ENCODE peak calls at places on chromosome 14, in five cellular contexts. E, B, V, M and T are unnamed samples.

GRCh38 chr14:24335461-24336146 is 733 bp upstream of the ADCY4 start:
- DNase-seq in E (no peak), B (no peak), V (no peak), M (no peak), T (no peak)

GRCh38 chr14:77037338-77037782 is 8.9 kb upstream of the IRF2BPL start:
- DNase-seq in E (no peak), B (no peak), V (no peak), M (no peak), T (no peak)

GRCh38 chr14:54348001-54348611 is 48.7 kb upstream of the CDKN3 start:
- DNase-seq in E (peak; percentile 51), B (no peak), V (peak; percentile 20), M (peak; percentile 52), T (peak; percentile 65)

GRCh38 chr14:104047761-104048160 is 37.7 kb upstream of the ASPG start:
- DNase-seq in E (no peak), B (no peak), V (no peak), M (no peak), T (no peak)

GRCh38 chr14:70254476-70254961 is 65.8 kb upstream of the SLC8A3 start:
- DNase-seq in E (peak; percentile 56), B (no peak), V (no peak), M (peak; percentile 54), T (peak; percentile 75)

GRCh38 chr14:44952391-44953110 is 9.2 kb downstream of the KLHL28 start:
- DNase-seq in E (no peak), B (no peak), V (no peak), M (no peak), T (no peak)

GRCh38 chr14:104685216-104685997 is 4.0 kb upstream of the INF2 start:
- DNase-seq in E (peak; percentile 65), B (no peak), V (no peak), M (no peak), T (peak; percentile 28)

GRCh38 chr14:51957950-51958349 is 31.4 kb upstream of the RTRAF start:
- DNase-seq in E (no peak), B (no peak), V (no peak), M (no peak), T (no peak)

GRCh38 chr14:53528114-53528513 is 375.0 kb upstream of the DDHD1 start:
- DNase-seq in E (no peak), B (no peak), V (no peak), M (no peak), T (no peak)

GRCh38 chr14:102215071-102215470 is 75.4 kb downstream of the WDR20 start:
- DNase-seq in E (no peak), B (no peak), V (no peak), M (no peak), T (peak; percentile 62)

GRCh38 chr14:61889914-61890351 is 127.7 kb downstream of the SNAPC1 start:
- DNase-seq in E (no peak), B (no peak), V (no peak), M (no peak), T (no peak)

GRCh38 chr14:79836577-79836976 is 374.7 kb downstream of the DIO2 start:
- DNase-seq in E (no peak), B (no peak), V (no peak), M (no peak), T (no peak)

GRCh38 chr14:34190746-34191145 is 239.9 kb upstream of the EGLN3 start:
- DNase-seq in E (no peak), B (no peak), V (no peak), M (no peak), T (no peak)

GRCh38 chr14:79395061-79395460 is 816.2 kb downstream of the DIO2 start:
- DNase-seq in E (no peak), B (no peak), V (no peak), M (no peak), T (no peak)

GRCh38 chr14:72678360-72678759 is 215.5 kb downstream of the DPF3 start:
- DNase-seq in E (no peak), B (no peak), V (no peak), M (no peak), T (peak; percentile 58)

GRCh38 chr14:94381149-94382030 is 7.0 kb downstream of the SERPINA1 start:
- DNase-seq in E (no peak), B (peak; percentile 21), V (no peak), M (no peak), T (no peak)

GRCh38 chr14:76937181-76938091 is 91.1 kb downstream of the IRF2BPL start:
- DNase-seq in E (no peak), B (no peak), V (no peak), M (peak; percentile 83), T (peak; percentile 42)

GRCh38 chr14:78143489-78144145 is 26.6 kb upstream of the NRXN3 start:
- DNase-seq in E (peak; percentile 73), B (no peak), V (no peak), M (no peak), T (peak; percentile 78)

GRCh38 chr14:64755661-64756265 is 51.5 kb downstream of the PLEKHG3 start:
- DNase-seq in E (no peak), B (peak; percentile 91), V (no peak), M (no peak), T (peak; percentile 78)

GRCh38 chr14:22375321-22375930 is 213.6 kb downstream of the DAD1 start:
- DNase-seq in E (peak; percentile 70), B (no peak), V (peak; percentile 51), M (no peak), T (peak; percentile 62)

GRCh38 chr14:57748279-57748678 is 117.6 kb downstream of the SLC35F4 start:
- DNase-seq in E (no peak), B (no peak), V (no peak), M (no peak), T (peak; percentile 76)

GRCh38 chr14:85296466-85297210 is 233.3 kb upstream of the FLRT2 start:
- DNase-seq in E (peak; percentile 11), B (no peak), V (no peak), M (no peak), T (peak; percentile 35)

GRCh38 chr14:100894416-100894815 is 9.1 kb downstream of the RTL1 start:
- DNase-seq in E (no peak), B (no peak), V (no peak), M (no peak), T (no peak)

GRCh38 chr14:69354383-69355154 is 43.5 kb downstream of the ERH start:
- DNase-seq in E (no peak), B (peak; percentile 88), V (no peak), M (no peak), T (peak; percentile 69)

GRCh38 chr14:55221186-55221585 is 29.8 kb upstream of the DLGAP5 start:
- DNase-seq in E (no peak), B (no peak), V (no peak), M (no peak), T (peak; percentile 79)

GRCh38 chr14:61542848-61543790 is 152.2 kb upstream of the HIF1A start:
- DNase-seq in E (no peak), B (no peak), V (no peak), M (no peak), T (no peak)

GRCh38 chr14:101179691-101180211 is 276.2 kb upstream of the RTL1 start:
- DNase-seq in E (no peak), B (no peak), V (no peak), M (no peak), T (no peak)

GRCh38 chr14:99522457-99522891 is 41.3 kb downstream of the CCNK start:
- DNase-seq in E (peak; percentile 55), B (no peak), V (no peak), M (no peak), T (no peak)

GRCh38 chr14:93015039-93015438 is 92.1 kb downstream of the CHGA start:
- DNase-seq in E (no peak), B (no peak), V (no peak), M (no peak), T (no peak)

GRCh38 chr14:35418093-35418492 is 13.5 kb upstream of the NFKBIA start:
- DNase-seq in E (no peak), B (no peak), V (no peak), M (no peak), T (no peak)

GRCh38 chr14:100577986-100578431 is 9.2 kb downstream of the BEGAIN start:
- DNase-seq in E (no peak), B (no peak), V (no peak), M (no peak), T (no peak)

GRCh38 chr14:55881577-55882241 is 236.5 kb upstream of the PELI2 start:
- DNase-seq in E (peak; percentile 21), B (no peak), V (no peak), M (no peak), T (peak; percentile 44)

GRCh38 chr14:69716483-69717187 is 50.3 kb upstream of the SRSF5 start:
- DNase-seq in E (no peak), B (peak; percentile 74), V (no peak), M (no peak), T (peak; percentile 85)